ENCODE peak calls at places on chromosomes 1 and 21, in six cellular contexts. One of them, this sample, is unnamed.

GRCh38 chr1:248831842-248832241 is 6.1 kb upstream of the SH3BP5L start:
- DNase-seq in upper lobe of right lung: no peak
- DNase-seq in activated CD4-positive, alpha-beta T cell treated with anti-CD3 and anti-CD28 coated beads, Interleukin-2, amount 50 U/mL, for 1 hour: no peak
- DNase-seq in BJ: no peak
- DNase-seq in A549: no peak
- DNase-seq in activated effector memory CD4-positive, alpha-beta T cell treated with anti-CD3 and anti-CD28 coated beads, Interleukin-2, amount 50 U/mL, for 16 hours: no peak
- DNase-seq in this sample: no peak

GRCh38 chr1:175138579-175138978 is 54.0 kb downstream of the KIAA0040 start:
- DNase-seq in upper lobe of right lung: no peak
- DNase-seq in activated CD4-positive, alpha-beta T cell treated with anti-CD3 and anti-CD28 coated beads, Interleukin-2, amount 50 U/mL, for 1 hour: no peak
- DNase-seq in BJ: no peak
- DNase-seq in A549: no peak
- DNase-seq in activated effector memory CD4-positive, alpha-beta T cell treated with anti-CD3 and anti-CD28 coated beads, Interleukin-2, amount 50 U/mL, for 16 hours: no peak
- DNase-seq in this sample: no peak

GRCh38 chr21:41426656-41427311 is 745 bp downstream of the MX1 start:
- DNase-seq in activated CD4-positive, alpha-beta T cell treated with anti-CD3 and anti-CD28 coated beads, Interleukin-2, amount 50 U/mL, for 1 hour: no peak
- DNase-seq in activated effector memory CD4-positive, alpha-beta T cell treated with anti-CD3 and anti-CD28 coated beads, Interleukin-2, amount 50 U/mL, for 16 hours: peak; percentile 63
- DNase-seq in A549: no peak
- DNase-seq in upper lobe of right lung: no peak
- DNase-seq in BJ: no peak
- DNase-seq in this sample: no peak

GRCh38 chr1:78884685-78885452 is 121.7 kb downstream of the ADGRL4 start:
- DNase-seq in activated effector memory CD4-positive, alpha-beta T cell treated with anti-CD3 and anti-CD28 coated beads, Interleukin-2, amount 50 U/mL, for 16 hours: no peak
- DNase-seq in activated CD4-positive, alpha-beta T cell treated with anti-CD3 and anti-CD28 coated beads, Interleukin-2, amount 50 U/mL, for 1 hour: no peak
- DNase-seq in upper lobe of right lung: no peak
- DNase-seq in BJ: no peak
- DNase-seq in A549: no peak
- DNase-seq in this sample: no peak

GRCh38 chr1:27031235-27032118 is 18.8 kb upstream of the TENT5B start:
- DNase-seq in activated CD4-positive, alpha-beta T cell treated with anti-CD3 and anti-CD28 coated beads, Interleukin-2, amount 50 U/mL, for 1 hour: no peak
- DNase-seq in A549: no peak
- DNase-seq in upper lobe of right lung: peak; percentile 90
- DNase-seq in BJ: peak; percentile 51
- DNase-seq in activated effector memory CD4-positive, alpha-beta T cell treated with anti-CD3 and anti-CD28 coated beads, Interleukin-2, amount 50 U/mL, for 16 hours: no peak
- DNase-seq in this sample: no peak

GRCh38 chr1:9373614-9374013 is 80.9 kb downstream of the SPSB1 start:
- DNase-seq in A549: no peak
- DNase-seq in activated CD4-positive, alpha-beta T cell treated with anti-CD3 and anti-CD28 coated beads, Interleukin-2, amount 50 U/mL, for 1 hour: no peak
- DNase-seq in activated effector memory CD4-positive, alpha-beta T cell treated with anti-CD3 and anti-CD28 coated beads, Interleukin-2, amount 50 U/mL, for 16 hours: no peak
- DNase-seq in BJ: no peak
- DNase-seq in upper lobe of right lung: no peak
- DNase-seq in this sample: no peak

GRCh38 chr1:43975249-43975961 is 645 bp downstream of the ATP6V0B start:
- DNase-seq in A549: no peak
- DNase-seq in activated effector memory CD4-positive, alpha-beta T cell treated with anti-CD3 and anti-CD28 coated beads, Interleukin-2, amount 50 U/mL, for 16 hours: peak; percentile 74
- DNase-seq in upper lobe of right lung: peak; percentile 91
- DNase-seq in BJ: no peak
- DNase-seq in activated CD4-positive, alpha-beta T cell treated with anti-CD3 and anti-CD28 coated beads, Interleukin-2, amount 50 U/mL, for 1 hour: peak; percentile 27
- DNase-seq in this sample: peak; percentile 68

GRCh38 chr1:15944308-15945010 is 31.4 kb downstream of the ZBTB17 start:
- DNase-seq in BJ: no peak
- DNase-seq in upper lobe of right lung: no peak
- DNase-seq in A549: no peak
- DNase-seq in activated CD4-positive, alpha-beta T cell treated with anti-CD3 and anti-CD28 coated beads, Interleukin-2, amount 50 U/mL, for 1 hour: no peak
- DNase-seq in activated effector memory CD4-positive, alpha-beta T cell treated with anti-CD3 and anti-CD28 coated beads, Interleukin-2, amount 50 U/mL, for 16 hours: no peak
- DNase-seq in this sample: no peak

GRCh38 chr1:172902861-172903381 is 147.8 kb downstream of the TNFSF18 start:
- DNase-seq in upper lobe of right lung: no peak
- DNase-seq in activated CD4-positive, alpha-beta T cell treated with anti-CD3 and anti-CD28 coated beads, Interleukin-2, amount 50 U/mL, for 1 hour: no peak
- DNase-seq in BJ: peak; percentile 84
- DNase-seq in A549: no peak
- DNase-seq in activated effector memory CD4-positive, alpha-beta T cell treated with anti-CD3 and anti-CD28 coated beads, Interleukin-2, amount 50 U/mL, for 16 hours: no peak
- DNase-seq in this sample: no peak

GRCh38 chr1:3038571-3039181 is 17.4 kb downstream of the ACTRT2 start:
- DNase-seq in upper lobe of right lung: peak; percentile 61
- DNase-seq in BJ: no peak
- DNase-seq in A549: no peak
- DNase-seq in activated effector memory CD4-positive, alpha-beta T cell treated with anti-CD3 and anti-CD28 coated beads, Interleukin-2, amount 50 U/mL, for 16 hours: peak; percentile 60
- DNase-seq in activated CD4-positive, alpha-beta T cell treated with anti-CD3 and anti-CD28 coated beads, Interleukin-2, amount 50 U/mL, for 1 hour: no peak
- DNase-seq in this sample: no peak

GRCh38 chr1:23517581-23517980 is 13.5 kb downstream of the E2F2 start:
- DNase-seq in activated effector memory CD4-positive, alpha-beta T cell treated with anti-CD3 and anti-CD28 coated beads, Interleukin-2, amount 50 U/mL, for 16 hours: no peak
- DNase-seq in activated CD4-positive, alpha-beta T cell treated with anti-CD3 and anti-CD28 coated beads, Interleukin-2, amount 50 U/mL, for 1 hour: no peak
- DNase-seq in BJ: no peak
- DNase-seq in A549: no peak
- DNase-seq in upper lobe of right lung: no peak
- DNase-seq in this sample: no peak

GRCh38 chr1:64624446-64624766 is 120.5 kb upstream of the RAVER2 start:
- DNase-seq in A549: no peak
- DNase-seq in BJ: peak; percentile 24
- DNase-seq in activated CD4-positive, alpha-beta T cell treated with anti-CD3 and anti-CD28 coated beads, Interleukin-2, amount 50 U/mL, for 1 hour: no peak
- DNase-seq in upper lobe of right lung: no peak
- DNase-seq in activated effector memory CD4-positive, alpha-beta T cell treated with anti-CD3 and anti-CD28 coated beads, Interleukin-2, amount 50 U/mL, for 16 hours: no peak
- DNase-seq in this sample: no peak

GRCh38 chr21:41121785-41122415 is 46.1 kb upstream of the BACE2 start:
- DNase-seq in BJ: peak; percentile 32
- DNase-seq in A549: peak; percentile 28
- DNase-seq in activated CD4-positive, alpha-beta T cell treated with anti-CD3 and anti-CD28 coated beads, Interleukin-2, amount 50 U/mL, for 1 hour: peak; percentile 16
- DNase-seq in upper lobe of right lung: peak; percentile 83
- DNase-seq in activated effector memory CD4-positive, alpha-beta T cell treated with anti-CD3 and anti-CD28 coated beads, Interleukin-2, amount 50 U/mL, for 16 hours: peak; percentile 73
- DNase-seq in this sample: no peak

GRCh38 chr1:31621872-31622730 is 4.6 kb downstream of the HCRTR1 start:
- DNase-seq in activated effector memory CD4-positive, alpha-beta T cell treated with anti-CD3 and anti-CD28 coated beads, Interleukin-2, amount 50 U/mL, for 16 hours: no peak
- DNase-seq in BJ: no peak
- DNase-seq in A549: no peak
- DNase-seq in activated CD4-positive, alpha-beta T cell treated with anti-CD3 and anti-CD28 coated beads, Interleukin-2, amount 50 U/mL, for 1 hour: no peak
- DNase-seq in upper lobe of right lung: no peak
- DNase-seq in this sample: no peak

GRCh38 chr1:37726191-37726590 is 33.9 kb downstream of the CDCA8 start:
- DNase-seq in activated effector memory CD4-positive, alpha-beta T cell treated with anti-CD3 and anti-CD28 coated beads, Interleukin-2, amount 50 U/mL, for 16 hours: no peak
- DNase-seq in BJ: no peak
- DNase-seq in A549: no peak
- DNase-seq in activated CD4-positive, alpha-beta T cell treated with anti-CD3 and anti-CD28 coated beads, Interleukin-2, amount 50 U/mL, for 1 hour: no peak
- DNase-seq in upper lobe of right lung: no peak
- DNase-seq in this sample: no peak

GRCh38 chr1:214761030-214761429 is 158.0 kb downstream of the CENPF start:
- DNase-seq in A549: no peak
- DNase-seq in activated CD4-positive, alpha-beta T cell treated with anti-CD3 and anti-CD28 coated beads, Interleukin-2, amount 50 U/mL, for 1 hour: no peak
- DNase-seq in BJ: no peak
- DNase-seq in upper lobe of right lung: no peak
- DNase-seq in activated effector memory CD4-positive, alpha-beta T cell treated with anti-CD3 and anti-CD28 coated beads, Interleukin-2, amount 50 U/mL, for 16 hours: no peak
- DNase-seq in this sample: no peak

GRCh38 chr1:21847223-21848205 is 35.4 kb downstream of the LDLRAD2 start:
- DNase-seq in A549: no peak
- DNase-seq in BJ: no peak
- DNase-seq in upper lobe of right lung: no peak
- DNase-seq in activated effector memory CD4-positive, alpha-beta T cell treated with anti-CD3 and anti-CD28 coated beads, Interleukin-2, amount 50 U/mL, for 16 hours: no peak
- DNase-seq in activated CD4-positive, alpha-beta T cell treated with anti-CD3 and anti-CD28 coated beads, Interleukin-2, amount 50 U/mL, for 1 hour: no peak
- DNase-seq in this sample: no peak

GRCh38 chr21:45618846-45619485 is 24.6 kb upstream of the PCBP3 start:
- DNase-seq in upper lobe of right lung: peak; percentile 49
- DNase-seq in BJ: no peak
- DNase-seq in A549: no peak
- DNase-seq in activated effector memory CD4-positive, alpha-beta T cell treated with anti-CD3 and anti-CD28 coated beads, Interleukin-2, amount 50 U/mL, for 16 hours: peak; percentile 31
- DNase-seq in activated CD4-positive, alpha-beta T cell treated with anti-CD3 and anti-CD28 coated beads, Interleukin-2, amount 50 U/mL, for 1 hour: no peak
- DNase-seq in this sample: no peak

GRCh38 chr1:34831721-34832246 is 27.8 kb downstream of the SMIM12 start:
- DNase-seq in activated CD4-positive, alpha-beta T cell treated with anti-CD3 and anti-CD28 coated beads, Interleukin-2, amount 50 U/mL, for 1 hour: no peak
- DNase-seq in A549: no peak
- DNase-seq in upper lobe of right lung: no peak
- DNase-seq in activated effector memory CD4-positive, alpha-beta T cell treated with anti-CD3 and anti-CD28 coated beads, Interleukin-2, amount 50 U/mL, for 16 hours: no peak
- DNase-seq in BJ: no peak
- DNase-seq in this sample: no peak

GRCh38 chr1:159089184-159089791 is 12.7 kb upstream of the AIM2 start:
- DNase-seq in BJ: no peak
- DNase-seq in activated CD4-positive, alpha-beta T cell treated with anti-CD3 and anti-CD28 coated beads, Interleukin-2, amount 50 U/mL, for 1 hour: no peak
- DNase-seq in upper lobe of right lung: no peak
- DNase-seq in A549: no peak
- DNase-seq in activated effector memory CD4-positive, alpha-beta T cell treated with anti-CD3 and anti-CD28 coated beads, Interleukin-2, amount 50 U/mL, for 16 hours: no peak
- DNase-seq in this sample: peak; percentile 25

GRCh38 chr1:7595338-7595737 is 175.8 kb upstream of the VAMP3 start:
- DNase-seq in activated effector memory CD4-positive, alpha-beta T cell treated with anti-CD3 and anti-CD28 coated beads, Interleukin-2, amount 50 U/mL, for 16 hours: no peak
- DNase-seq in upper lobe of right lung: peak; percentile 30
- DNase-seq in activated CD4-positive, alpha-beta T cell treated with anti-CD3 and anti-CD28 coated beads, Interleukin-2, amount 50 U/mL, for 1 hour: no peak
- DNase-seq in A549: no peak
- DNase-seq in BJ: no peak
- DNase-seq in this sample: no peak

GRCh38 chr1:204261746-204262505 is 48.1 kb upstream of the GOLT1A start:
- DNase-seq in activated effector memory CD4-positive, alpha-beta T cell treated with anti-CD3 and anti-CD28 coated beads, Interleukin-2, amount 50 U/mL, for 16 hours: no peak
- DNase-seq in BJ: no peak
- DNase-seq in A549: no peak
- DNase-seq in activated CD4-positive, alpha-beta T cell treated with anti-CD3 and anti-CD28 coated beads, Interleukin-2, amount 50 U/mL, for 1 hour: no peak
- DNase-seq in upper lobe of right lung: no peak
- DNase-seq in this sample: no peak

GRCh38 chr1:94971491-94971924 is 44.6 kb upstream of the CNN3 start:
- DNase-seq in activated CD4-positive, alpha-beta T cell treated with anti-CD3 and anti-CD28 coated beads, Interleukin-2, amount 50 U/mL, for 1 hour: no peak
- DNase-seq in A549: no peak
- DNase-seq in upper lobe of right lung: no peak
- DNase-seq in activated effector memory CD4-positive, alpha-beta T cell treated with anti-CD3 and anti-CD28 coated beads, Interleukin-2, amount 50 U/mL, for 16 hours: no peak
- DNase-seq in BJ: no peak
- DNase-seq in this sample: no peak

GRCh38 chr1:35097224-35097623 is 18.0 kb downstream of the ZMYM1 start:
- DNase-seq in A549: no peak
- DNase-seq in BJ: peak; percentile 44
- DNase-seq in activated effector memory CD4-positive, alpha-beta T cell treated with anti-CD3 and anti-CD28 coated beads, Interleukin-2, amount 50 U/mL, for 16 hours: no peak
- DNase-seq in upper lobe of right lung: no peak
- DNase-seq in activated CD4-positive, alpha-beta T cell treated with anti-CD3 and anti-CD28 coated beads, Interleukin-2, amount 50 U/mL, for 1 hour: no peak
- DNase-seq in this sample: no peak

GRCh38 chr1:81717230-81717629 is 83.5 kb upstream of the ADGRL2 start:
- DNase-seq in activated effector memory CD4-positive, alpha-beta T cell treated with anti-CD3 and anti-CD28 coated beads, Interleukin-2, amount 50 U/mL, for 16 hours: no peak
- DNase-seq in activated CD4-positive, alpha-beta T cell treated with anti-CD3 and anti-CD28 coated beads, Interleukin-2, amount 50 U/mL, for 1 hour: no peak
- DNase-seq in upper lobe of right lung: no peak
- DNase-seq in A549: no peak
- DNase-seq in BJ: no peak
- DNase-seq in this sample: no peak

GRCh38 chr1:223089250-223089649 is 53.8 kb downstream of the TLR5 start:
- DNase-seq in activated effector memory CD4-positive, alpha-beta T cell treated with anti-CD3 and anti-CD28 coated beads, Interleukin-2, amount 50 U/mL, for 16 hours: no peak
- DNase-seq in activated CD4-positive, alpha-beta T cell treated with anti-CD3 and anti-CD28 coated beads, Interleukin-2, amount 50 U/mL, for 1 hour: no peak
- DNase-seq in A549: no peak
- DNase-seq in BJ: no peak
- DNase-seq in upper lobe of right lung: no peak
- DNase-seq in this sample: no peak

GRCh38 chr1:215793210-215793609 is 226.1 kb downstream of the KCTD3 start:
- DNase-seq in activated CD4-positive, alpha-beta T cell treated with anti-CD3 and anti-CD28 coated beads, Interleukin-2, amount 50 U/mL, for 1 hour: no peak
- DNase-seq in A549: peak; percentile 2
- DNase-seq in upper lobe of right lung: no peak
- DNase-seq in BJ: peak; percentile 89
- DNase-seq in activated effector memory CD4-positive, alpha-beta T cell treated with anti-CD3 and anti-CD28 coated beads, Interleukin-2, amount 50 U/mL, for 16 hours: no peak
- DNase-seq in this sample: no peak